ENCODE peak calls at places on chromosomes 4 and X, in nine cellular contexts. Y is heart right ventricle, V is cardiac fibroblast, J is GM13976, L is epithelial cell of esophagus, Z is RWPE1, I is GM12865, F is PC-3, S is left ventricle myocardium inferior. C is an unnamed sample.

GRCh38 chr4:145492376-145492775 is 10.7 kb downstream of the SMAD1 start:
- DNase-seq in Y (no peak), V (no peak), Z (no peak), S (no peak), L (no peak), I (no peak), F (no peak), J (no peak), C (no peak)

GRCh38 chr4:182916483-182917181 is 554 bp downstream of the DCTD start:
- DNase-seq in V (peak), L (peak), S (peak), Z (peak), J (peak), Y (peak), F (peak), I (peak), C (no peak)

GRCh38 chrX:32183066-32183465 is 1028.3 kb downstream of the DMD start:
- DNase-seq in Y (no peak), Z (no peak), V (no peak), I (no peak), J (no peak), L (no peak), S (no peak), F (no peak), C (no peak)

GRCh38 chr4:68074397-68074796 is 55.3 kb downstream of the TMPRSS11F start:
- DNase-seq in F (no peak), S (no peak), I (no peak), L (peak), V (no peak), J (no peak), Y (no peak), Z (peak), C (no peak)

GRCh38 chr4:89658701-89659024 is 178.3 kb downstream of the SNCA start:
- DNase-seq in S (no peak), Y (no peak), L (no peak), V (no peak), J (no peak), F (no peak), Z (no peak), I (peak), C (no peak)

GRCh38 chrX:104205548-104205947 is 39.3 kb downstream of the FAM199X start:
- DNase-seq in Z (no peak), S (no peak), V (no peak), Y (no peak), L (no peak), J (no peak), F (no peak), I (no peak), C (no peak)

GRCh38 chr4:82484987-82485783 is 54.8 kb downstream of the ENOPH1 start:
- DNase-seq in I (no peak), Z (no peak), L (no peak), F (no peak), Y (no peak), J (no peak), S (peak), V (peak), C (no peak)

GRCh38 chrX:70454441-70455365 is 10.1 kb downstream of the DLG3 start:
- DNase-seq in J (peak), S (peak), Y (peak), L (peak), V (peak), Z (peak), F (peak), I (peak), C (peak)

GRCh38 chr4:78666830-78667258 is 109.3 kb upstream of the BMP2K start:
- DNase-seq in F (no peak), V (no peak), S (no peak), Z (no peak), L (peak), Y (no peak), J (no peak), I (no peak), C (no peak)

GRCh38 chr4:180947421-180947820 is 1295.8 kb upstream of the TENM3 start:
- DNase-seq in Y (no peak), V (peak), F (peak), L (peak), I (no peak), S (no peak), J (no peak), Z (peak), C (no peak)

GRCh38 chrX:68978211-68978780 is 149.5 kb downstream of the EFNB1 start:
- DNase-seq in Z (no peak), J (no peak), L (no peak), V (peak), S (no peak), F (no peak), Y (no peak), I (no peak), C (no peak)

GRCh38 chr4:74516321-74516720 is 71.4 kb downstream of the AREG start:
- DNase-seq in S (no peak), I (no peak), Y (no peak), Z (no peak), J (no peak), V (peak), F (no peak), L (peak), C (no peak)

GRCh38 chrX:72045552-72046277 is 86.0 kb downstream of the RTL5 start:
- DNase-seq in J (no peak), V (no peak), Y (no peak), L (peak), Z (peak), I (no peak), F (peak), S (no peak), C (no peak)

GRCh38 chrX:18574591-18574990 is 97.3 kb downstream of the RS1 start:
- DNase-seq in I (no peak), Z (peak), F (peak), L (peak), S (peak), Y (no peak), J (no peak), V (peak), C (no peak)

GRCh38 chr4:119286377-119287002 is 35.4 kb downstream of the FABP2 start:
- DNase-seq in I (peak), F (peak), J (no peak), S (no peak), Z (no peak), V (peak), L (peak), Y (no peak), C (no peak)

GRCh38 chr4:42391981-42392380 is 5.3 kb upstream of the SHISA3 start:
- DNase-seq in I (no peak), S (peak), F (no peak), Y (peak), L (no peak), Z (no peak), J (no peak), V (no peak), C (no peak)

GRCh38 chr4:31768756-31769155 is 1048.6 kb downstream of the PCDH7 start:
- DNase-seq in Y (no peak), V (no peak), F (no peak), L (no peak), J (no peak), S (no peak), Z (no peak), I (no peak), C (no peak)

GRCh38 chr4:95045429-95045828 is 287.7 kb downstream of the BMPR1B start:
- DNase-seq in Y (no peak), J (no peak), L (peak), Z (no peak), V (peak), I (no peak), F (peak), S (no peak), C (no peak)

GRCh38 chr4:73684097-73684496 is 56.3 kb upstream of the CXCL8 start:
- DNase-seq in J (no peak), Z (no peak), S (no peak), Y (no peak), L (no peak), V (peak), I (no peak), F (no peak), C (no peak)

GRCh38 chrX:35289952-35290351 is 347.4 kb downstream of the FAM47B start:
- DNase-seq in V (no peak), S (no peak), L (peak), J (no peak), F (no peak), Y (no peak), Z (no peak), I (no peak), C (no peak)

GRCh38 chr4:119300072-119300387 is 21.9 kb downstream of the FABP2 start:
- DNase-seq in F (peak), Y (peak), J (no peak), I (peak), Z (peak), S (peak), V (peak), L (peak), C (no peak)

GRCh38 chrX:154436290-154436596 is 711 bp upstream of the GDI1 start:
- DNase-seq in S (no peak), I (no peak), J (no peak), Z (no peak), Y (no peak), L (no peak), V (no peak), F (no peak), C (no peak)

GRCh38 chr4:120873554-120873953 is 49.0 kb downstream of the PRDM5 start:
- DNase-seq in Y (no peak), L (no peak), I (no peak), J (no peak), V (no peak), F (no peak), S (no peak), Z (no peak), C (no peak)

GRCh38 chrX:37785569-37785968 is 5.7 kb downstream of the CYBB start:
- DNase-seq in S (no peak), J (no peak), L (peak), V (no peak), I (peak), F (peak), Z (peak), Y (no peak), C (no peak)

GRCh38 chrX:153870288-153870690 is 15.7 kb downstream of the L1CAM start:
- DNase-seq in F (no peak), S (no peak), I (no peak), Z (no peak), J (peak), V (no peak), Y (no peak), L (no peak), C (no peak)

GRCh38 chr4:8419222-8420041 is 21.1 kb downstream of the ACOX3 start:
- DNase-seq in Y (no peak), V (peak), J (peak), I (peak), F (no peak), Z (no peak), S (no peak), L (no peak), C (no peak)

GRCh38 chr4:83636930-83637329 is 101.0 kb downstream of the GPAT3 start:
- DNase-seq in Y (no peak), J (no peak), V (no peak), S (no peak), L (no peak), I (no peak), F (no peak), Z (no peak), C (no peak)

GRCh38 chr4:86977621-86978184 is 42.9 kb downstream of the AFF1 start:
- DNase-seq in Z (peak), L (peak), J (peak), S (no peak), V (peak), I (peak), Y (no peak), F (peak), C (no peak)

DNA sequence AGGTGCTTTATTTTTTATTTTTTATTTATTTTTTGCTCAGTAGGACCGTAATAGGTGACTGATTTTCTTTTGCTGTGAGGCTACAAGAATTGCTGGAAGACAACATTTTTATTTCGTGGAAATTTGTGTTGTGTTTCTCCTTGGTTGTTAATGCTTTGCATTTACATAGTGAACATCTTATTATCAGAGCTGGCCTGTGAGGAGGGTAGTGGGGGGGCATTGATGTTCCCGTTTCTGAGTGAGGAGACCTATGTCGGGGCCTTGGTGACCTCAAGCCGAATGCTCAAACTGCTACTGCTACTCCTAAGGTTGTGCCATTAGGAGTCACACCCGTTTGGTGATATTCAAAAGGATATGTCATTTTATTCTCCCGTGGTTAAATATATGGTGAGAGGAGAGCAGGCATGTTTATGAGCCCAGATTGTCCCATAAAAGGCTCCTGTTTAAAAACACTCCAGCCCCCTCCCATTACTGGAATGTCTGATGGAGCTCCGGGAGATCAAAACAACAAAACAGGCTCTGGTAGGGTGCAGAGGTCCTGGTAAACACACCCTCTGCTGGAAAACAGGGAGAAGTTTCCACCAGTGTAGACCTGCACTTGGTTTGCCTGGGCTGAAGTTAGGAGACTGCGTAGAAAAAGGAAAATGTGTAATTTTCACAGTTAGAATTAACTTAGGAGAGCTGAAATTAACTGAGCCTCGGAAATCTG is 5.6 kb downstream of the PDGFRA start:
- DNase-seq in L (no peak), J (no peak), F (no peak), Z (no peak), V (peak), I (no peak), S (no peak), Y (no peak), C (no peak)
- TF ChIP-seq CTCF in L (no peak), J (no peak), F (peak), Z (peak), V (no peak), I (no peak), S (no peak), Y (no peak), C (no peak)

GRCh38 chr4:134935320-134935719 is 733.7 kb upstream of the PABPC4L start:
- DNase-seq in S (no peak), I (peak), Y (no peak), Z (no peak), J (no peak), V (no peak), L (peak), F (peak), C (no peak)
- TF ChIP-seq CTCF in S (peak), I (peak), Y (no peak), Z (no peak), J (peak), V (no peak), L (peak), F (peak), C (peak)

GRCh38 chr4:128061566-128062536 is 739 bp downstream of the LARP1B start:
- DNase-seq in F (peak), Y (peak), L (peak), I (peak), V (peak), S (peak), J (peak), Z (peak), C (peak)
- TF ChIP-seq CTCF in F (peak), Y (peak), L (no peak), I (peak), V (no peak), S (no peak), J (no peak), Z (no peak), C (no peak)

GRCh38 chr4:150209140-150209829 is 131.0 kb downstream of the DCLK2 start:
- DNase-seq in Y (peak), V (peak), J (peak), L (peak), F (peak), I (peak), Z (peak), S (peak), C (peak)
- TF ChIP-seq CTCF in Y (peak), V (peak), J (peak), L (peak), F (peak), I (peak), Z (peak), S (peak), C (peak)

DNA sequence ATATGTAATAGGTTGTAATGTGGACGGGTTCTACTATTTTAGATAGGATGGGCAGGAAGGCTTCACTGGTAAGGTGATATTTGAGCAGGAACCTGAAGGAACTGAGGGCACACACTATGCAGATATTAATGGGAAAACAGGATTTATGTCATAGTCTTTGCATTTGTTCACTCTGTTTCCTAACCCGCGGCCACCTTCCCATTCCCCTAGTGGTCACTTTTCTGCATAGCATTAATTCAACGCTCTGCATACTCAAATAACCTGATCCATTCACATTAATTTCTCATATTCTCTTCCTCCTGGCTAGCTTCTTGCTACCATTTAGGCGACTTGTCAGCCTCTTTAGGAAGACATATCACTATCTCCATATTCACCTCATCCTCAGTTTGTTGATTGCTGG is 61.5 kb downstream of the GSPT2 start:
- DNase-seq in I (no peak), L (no peak), Y (no peak), F (peak), S (no peak), Z (no peak), V (no peak), J (no peak), C (no peak)
- TF ChIP-seq CTCF in I (no peak), L (no peak), Y (no peak), F (peak), S (no peak), Z (no peak), V (peak), J (no peak), C (peak)

GRCh38 chr4:186722856-186723206 is 825 bp downstream of the FAT1 start:
- DNase-seq in S (no peak), V (no peak), J (no peak), F (peak), L (no peak), Y (no peak), Z (no peak), I (no peak), C (no peak)

GRCh38 chr4:186723207-186724047 is at the start of gene FAT1:
- DNase-seq in F (peak), J (no peak), L (peak), V (peak), Y (peak), Z (peak), S (peak), I (no peak), C (peak)

GRCh38 chr4:186717556-186717955 is 6.1 kb downstream of the FAT1 start:
- DNase-seq in F (no peak), J (no peak), Z (peak), S (no peak), I (no peak), Y (no peak), V (no peak), L (peak), C (no peak)

GRCh38 chr4:186724048-186724860 is 598 bp upstream of the FAT1 start:
- DNase-seq in J (no peak), I (no peak), Y (peak), V (peak), L (peak), S (peak), F (peak), Z (peak), C (peak)

GRCh38 chr4:186719925-186720694 is 3.5 kb downstream of the FAT1 start:
- DNase-seq in V (peak), Y (no peak), L (peak), J (no peak), F (peak), Z (no peak), I (peak), S (no peak), C (no peak)
- TF ChIP-seq CTCF in V (peak), Y (peak), L (peak), J (no peak), F (peak), Z (peak), I (no peak), S (peak), C (peak)

GRCh38 chr4:76087007-76087769 is 12.7 kb downstream of the ART3 start:
- DNase-seq in Z (peak), L (peak), S (peak), I (peak), V (peak), Y (no peak), F (peak), J (peak), C (peak)
- TF ChIP-seq CTCF in Z (peak), L (peak), S (peak), I (peak), V (peak), Y (peak), F (peak), J (no peak), C (peak)

GRCh38 chr4:26319467-26320158 is 1.2 kb upstream of the RBPJ start:
- DNase-seq in L (peak), Y (peak), J (peak), F (peak), I (peak), Z (peak), V (peak), S (peak), C (peak)
- TF ChIP-seq CTCF in L (no peak), Y (peak), J (peak), F (no peak), I (peak), Z (peak), V (no peak), S (no peak), C (no peak)

C was measured in progenitor cell of endocrine pancreas.